ENCODE peak calls at places on chromosomes 6 and 20, in seven cellular contexts. I is mesothelial cell of epicardium, P is GM04504, R is cardiac muscle cell, Y is NCI-H2171 treated with DMSO at 0.1 percent for 48 hours, D is left ventricle myocardium inferior, S is GM23248. U is an unnamed sample.

GRCh38 chr6:6826961-6827360 is 238.4 kb downstream of the LY86 start:
- DNase-seq in Y (no peak), S (no peak), P (no peak), I (peak; percentile 19), D (no peak), R (no peak), U (no peak)

GRCh38 chr6:115838763-115839401 is 221.8 kb downstream of the FRK start:
- DNase-seq in S (peak; percentile 59), R (peak; percentile 33), Y (no peak), P (peak; percentile 5), I (no peak), D (no peak), U (peak; percentile 20)

GRCh38 chr6:90045535-90045934 is 151.3 kb downstream of the GJA10 start:
- DNase-seq in I (no peak), Y (no peak), P (no peak), R (no peak), D (no peak), S (no peak), U (no peak)

GRCh38 chr20:32511358-32512046 is 73.6 kb downstream of the NOL4L start:
- DNase-seq in D (no peak), I (no peak), P (no peak), S (no peak), R (no peak), Y (no peak), U (no peak)

GRCh38 chr6:166275714-166276166 is 32.5 kb downstream of the PRR18 start:
- DNase-seq in P (peak; percentile 18), S (peak; percentile 74), I (peak; percentile 91), R (peak; percentile 72), D (peak; percentile 69), Y (peak; percentile 43), U (peak; percentile 38)

GRCh38 chr6:135936606-135937005 is 85.1 kb downstream of the PDE7B start:
- DNase-seq in R (no peak), I (no peak), S (peak; percentile 97), Y (no peak), D (no peak), P (peak; percentile 85), U (no peak)

GRCh38 chr20:47711046-47711752 is 74.1 kb downstream of the SULF2 start:
- DNase-seq in S (no peak), D (no peak), Y (peak; percentile 45), I (no peak), R (no peak), P (no peak), U (no peak)

GRCh38 chr6:32079566-32080290 is 29.4 kb downstream of the TNXB start:
- DNase-seq in D (no peak), S (peak; percentile 29), Y (no peak), I (no peak), P (no peak), R (no peak), U (no peak)

GRCh38 chr20:63618291-63618980 is 8.5 kb downstream of the GMEB2 start:
- DNase-seq in S (no peak), P (no peak), R (no peak), D (no peak), I (no peak), Y (no peak), U (no peak)

GRCh38 chr6:113529191-113529590 is 328.0 kb upstream of the MARCKS start:
- DNase-seq in P (no peak), D (no peak), R (no peak), S (peak; percentile 55), Y (no peak), I (no peak), U (no peak)

GRCh38 chr6:14085176-14085787 is 32.3 kb upstream of the CD83 start:
- DNase-seq in S (no peak), R (no peak), Y (no peak), D (no peak), P (no peak), I (no peak), U (no peak)

GRCh38 chr6:42390228-42390934 is 61.3 kb downstream of the TRERF1 start:
- DNase-seq in D (no peak), P (no peak), I (no peak), R (no peak), Y (no peak), S (no peak), U (no peak)

GRCh38 chr6:53603381-53604121 is 58.6 kb upstream of the GCLC start:
- DNase-seq in I (no peak), S (peak; percentile 38), D (no peak), R (no peak), P (no peak), Y (no peak), U (no peak)

GRCh38 chr20:63158352-63158751 is 57.6 kb downstream of the YTHDF1 start:
- DNase-seq in P (no peak), R (no peak), Y (no peak), I (no peak), D (no peak), S (no peak), U (no peak)

GRCh38 chr6:10939840-10940239 is 53.0 kb downstream of the SYCP2L start:
- DNase-seq in S (no peak), Y (no peak), D (no peak), P (no peak), I (no peak), R (no peak), U (no peak)

GRCh38 chr6:156773935-156774871 is 3.0 kb upstream of the ARID1B start:
- DNase-seq in S (no peak), I (no peak), Y (no peak), R (no peak), P (no peak), D (no peak), U (no peak)

GRCh38 chr6:50936277-50936681 is 117.6 kb downstream of the TFAP2B start:
- DNase-seq in D (no peak), P (no peak), Y (no peak), R (no peak), S (no peak), I (no peak), U (no peak)

GRCh38 chr20:36795691-36796090 is 22.1 kb upstream of the DSN1 start:
- DNase-seq in D (no peak), I (no peak), P (no peak), Y (no peak), R (no peak), S (no peak), U (no peak)

U was measured in SK-N-DZ.